ENCODE peak calls at places on chromosomes 13 and 19, in five cellular contexts. One of them, this sample, is unnamed.

GRCh38 chr13:79867248-79867647 is 386.3 kb downstream of the NDFIP2 start:
- DNase-seq in AG04450: no peak
- DNase-seq in gastrocnemius medialis: no peak
- DNase-seq in transverse colon: no peak
- DNase-seq in cardiac muscle cell: no peak
- DNase-seq in this sample: no peak

GRCh38 chr13:43544011-43544410 is 242.8 kb downstream of the ENOX1 start:
- DNase-seq in AG04450: no peak
- DNase-seq in gastrocnemius medialis: no peak
- DNase-seq in transverse colon: no peak
- DNase-seq in cardiac muscle cell: no peak
- DNase-seq in this sample: no peak

GRCh38 chr13:59247166-59247565 is 916.6 kb downstream of the DIAPH3 start:
- DNase-seq in AG04450: no peak
- DNase-seq in gastrocnemius medialis: no peak
- DNase-seq in transverse colon: peak; percentile 38
- DNase-seq in cardiac muscle cell: no peak
- DNase-seq in this sample: no peak

GRCh38 chr19:38182536-38183210 is 41.3 kb downstream of the DPF1 start:
- DNase-seq in AG04450: no peak
- DNase-seq in gastrocnemius medialis: no peak
- DNase-seq in transverse colon: no peak
- DNase-seq in cardiac muscle cell: no peak
- DNase-seq in this sample: no peak

GRCh38 chr19:38229585-38230073 is 5.6 kb upstream of the DPF1 start:
- DNase-seq in AG04450: peak; percentile 59
- DNase-seq in gastrocnemius medialis: no peak
- DNase-seq in transverse colon: peak; percentile 35
- DNase-seq in cardiac muscle cell: peak; percentile 95
- DNase-seq in this sample: peak; percentile 73

GRCh38 chr13:37681295-37682032 is 82.9 kb upstream of the POSTN start:
- DNase-seq in AG04450: peak; percentile 38
- DNase-seq in gastrocnemius medialis: no peak
- DNase-seq in transverse colon: no peak
- DNase-seq in cardiac muscle cell: no peak
- DNase-seq in this sample: peak; percentile 16

GRCh38 chr19:1080360-1081161 is 13.6 kb downstream of the ARHGAP45 start:
- DNase-seq in AG04450: no peak
- DNase-seq in gastrocnemius medialis: no peak
- DNase-seq in transverse colon: no peak
- DNase-seq in cardiac muscle cell: no peak
- DNase-seq in this sample: no peak

GRCh38 chr13:37648604-37649003 is 50.0 kb upstream of the POSTN start:
- DNase-seq in AG04450: peak; percentile 62
- DNase-seq in gastrocnemius medialis: no peak
- DNase-seq in transverse colon: no peak
- DNase-seq in cardiac muscle cell: no peak
- DNase-seq in this sample: no peak

GRCh38 chr19:50669319-50670101 is 20.3 kb downstream of the C19orf81 start:
- DNase-seq in AG04450: no peak
- DNase-seq in gastrocnemius medialis: no peak
- DNase-seq in transverse colon: peak; percentile 21
- DNase-seq in cardiac muscle cell: peak; percentile 51
- DNase-seq in this sample: no peak

GRCh38 chr13:109785141-109785891 is 1.1 kb downstream of the IRS2 start:
- DNase-seq in AG04450: no peak
- DNase-seq in gastrocnemius medialis: peak; percentile 40
- DNase-seq in transverse colon: peak; percentile 44
- DNase-seq in cardiac muscle cell: peak; percentile 76
- DNase-seq in this sample: no peak

GRCh38 chr13:82758056-82758455 is 1124.2 kb downstream of the SLITRK1 start:
- DNase-seq in AG04450: no peak
- DNase-seq in gastrocnemius medialis: no peak
- DNase-seq in transverse colon: no peak
- DNase-seq in cardiac muscle cell: peak; percentile 13
- DNase-seq in this sample: no peak

GRCh38 chr19:8113017-8113416 is 36.4 kb downstream of the FBN3 start:
- DNase-seq in AG04450: no peak
- DNase-seq in gastrocnemius medialis: no peak
- DNase-seq in transverse colon: no peak
- DNase-seq in cardiac muscle cell: no peak
- DNase-seq in this sample: no peak

DNA sequence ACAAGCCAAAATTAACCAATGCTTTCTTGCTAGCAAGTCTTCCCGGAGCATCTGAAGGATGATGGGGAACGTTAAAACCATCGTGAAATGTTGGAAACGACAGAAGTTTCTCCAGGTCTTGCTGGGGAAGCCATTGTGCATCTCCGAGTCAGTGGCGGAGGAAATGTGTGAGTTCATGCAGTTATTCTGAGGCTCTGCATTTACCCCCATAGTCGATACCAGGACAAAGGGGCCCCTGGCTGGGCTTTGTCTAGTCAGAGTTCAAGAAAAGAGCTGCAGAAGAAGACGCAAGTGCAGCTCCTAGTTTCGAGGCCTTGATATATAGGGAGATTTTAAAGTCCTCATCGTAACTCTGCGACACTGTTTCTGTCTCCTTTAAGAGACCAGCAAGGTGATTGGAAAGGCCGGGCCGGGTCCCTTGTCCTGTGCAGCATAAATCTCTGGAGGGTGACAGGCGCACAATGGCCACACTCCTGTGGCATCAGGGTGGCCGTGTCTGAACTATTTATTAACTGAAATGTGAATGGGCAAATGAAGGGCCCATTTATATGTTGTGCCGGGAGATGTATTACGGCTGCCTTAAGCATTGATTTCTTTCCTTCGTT is 172.0 kb downstream of the TEX29 start:
- DNase-seq in AG04450: no peak
- DNase-seq in gastrocnemius medialis: no peak
- DNase-seq in transverse colon: no peak
- DNase-seq in cardiac muscle cell: no peak
- DNase-seq in this sample: no peak
- TF ChIP-seq CTCF in AG04450: no peak
- TF ChIP-seq CTCF in gastrocnemius medialis: no peak
- TF ChIP-seq CTCF in transverse colon: no peak
- TF ChIP-seq CTCF in cardiac muscle cell: no peak
- TF ChIP-seq CTCF in this sample: no peak

GRCh38 chr13:98447881-98448641 is 128.8 kb downstream of the STK24 start:
- DNase-seq in AG04450: no peak
- DNase-seq in gastrocnemius medialis: no peak
- DNase-seq in transverse colon: no peak
- DNase-seq in cardiac muscle cell: peak; percentile 82
- DNase-seq in this sample: no peak
- TF ChIP-seq CTCF in AG04450: peak; percentile 61
- TF ChIP-seq CTCF in gastrocnemius medialis: peak; percentile 23
- TF ChIP-seq CTCF in transverse colon: peak; percentile 37
- TF ChIP-seq CTCF in cardiac muscle cell: peak; percentile 49
- TF ChIP-seq CTCF in this sample: peak; percentile 60

GRCh38 chr19:33845498-33845897 is 48.8 kb downstream of the KCTD15 start:
- DNase-seq in AG04450: no peak
- DNase-seq in gastrocnemius medialis: no peak
- DNase-seq in transverse colon: no peak
- DNase-seq in cardiac muscle cell: no peak
- DNase-seq in this sample: no peak

DNA sequence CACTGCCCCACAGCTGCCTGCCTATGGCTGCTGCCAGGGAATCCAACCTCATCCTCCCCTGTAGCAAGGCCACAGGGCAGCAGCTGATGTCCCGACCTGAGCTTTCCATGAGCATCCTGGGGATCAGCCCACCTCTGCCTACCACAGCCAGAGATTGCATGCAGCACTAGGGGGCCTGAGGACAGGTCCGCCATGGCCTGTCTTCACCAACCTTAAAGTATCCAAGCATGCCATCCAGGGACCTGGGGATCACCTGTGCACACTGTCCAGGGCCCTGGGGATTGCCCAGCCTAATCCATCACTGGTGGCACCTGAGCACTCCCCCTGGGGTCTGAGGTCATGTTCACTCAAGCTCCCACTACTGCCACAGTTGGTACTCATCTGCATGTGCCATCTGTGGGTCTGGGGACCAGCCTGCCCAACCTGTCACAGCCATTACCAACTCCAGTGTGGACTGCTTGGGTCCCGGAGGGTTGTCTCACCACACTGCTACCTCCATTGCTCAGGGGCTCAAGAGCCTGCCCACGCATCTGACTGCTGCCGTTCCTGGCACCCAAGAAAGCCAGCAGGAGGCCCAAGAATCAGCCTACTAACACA is 53.0 kb downstream of the KCTD15 start:
- DNase-seq in AG04450: no peak
- DNase-seq in gastrocnemius medialis: no peak
- DNase-seq in transverse colon: no peak
- DNase-seq in cardiac muscle cell: no peak
- DNase-seq in this sample: no peak
- TF ChIP-seq CTCF in AG04450: no peak
- TF ChIP-seq CTCF in gastrocnemius medialis: no peak
- TF ChIP-seq CTCF in transverse colon: no peak
- TF ChIP-seq CTCF in cardiac muscle cell: no peak
- TF ChIP-seq CTCF in this sample: no peak

GRCh38 chr19:45715139-45715538 is 15.6 kb downstream of the FBXO46 start:
- DNase-seq in AG04450: no peak
- DNase-seq in gastrocnemius medialis: no peak
- DNase-seq in transverse colon: no peak
- DNase-seq in cardiac muscle cell: no peak
- DNase-seq in this sample: no peak

GRCh38 chr19:45712699-45713067 is 18.0 kb downstream of the FBXO46 start:
- DNase-seq in AG04450: no peak
- DNase-seq in gastrocnemius medialis: no peak
- DNase-seq in transverse colon: no peak
- DNase-seq in cardiac muscle cell: no peak
- DNase-seq in this sample: no peak

GRCh38 chr19:45711851-45712698 is 18.6 kb downstream of the FBXO46 start:
- DNase-seq in AG04450: no peak
- DNase-seq in gastrocnemius medialis: no peak
- DNase-seq in transverse colon: no peak
- DNase-seq in cardiac muscle cell: no peak
- DNase-seq in this sample: no peak

GRCh38 chr19:45710731-45711130 is 18.3 kb downstream of the QPCTL start:
- DNase-seq in AG04450: no peak
- DNase-seq in gastrocnemius medialis: no peak
- DNase-seq in transverse colon: no peak
- DNase-seq in cardiac muscle cell: no peak
- DNase-seq in this sample: no peak

GRCh38 chr19:45713141-45713540 is 17.6 kb downstream of the FBXO46 start:
- DNase-seq in AG04450: no peak
- DNase-seq in gastrocnemius medialis: no peak
- DNase-seq in transverse colon: no peak
- DNase-seq in cardiac muscle cell: no peak
- DNase-seq in this sample: no peak
- TF ChIP-seq CTCF in AG04450: no peak
- TF ChIP-seq CTCF in gastrocnemius medialis: no peak
- TF ChIP-seq CTCF in transverse colon: no peak
- TF ChIP-seq CTCF in cardiac muscle cell: no peak
- TF ChIP-seq CTCF in this sample: no peak

GRCh38 chr13:30652746-30653145 is 35.0 kb downstream of the USPL1 start:
- DNase-seq in AG04450: no peak
- DNase-seq in gastrocnemius medialis: no peak
- DNase-seq in transverse colon: no peak
- DNase-seq in cardiac muscle cell: no peak
- DNase-seq in this sample: no peak

GRCh38 chr13:30648522-30649012 is 30.8 kb downstream of the USPL1 start:
- DNase-seq in AG04450: no peak
- DNase-seq in gastrocnemius medialis: no peak
- DNase-seq in transverse colon: no peak
- DNase-seq in cardiac muscle cell: no peak
- DNase-seq in this sample: no peak

GRCh38 chr13:30647824-30648521 is 30.3 kb downstream of the USPL1 start:
- DNase-seq in AG04450: no peak
- DNase-seq in gastrocnemius medialis: no peak
- DNase-seq in transverse colon: no peak
- DNase-seq in cardiac muscle cell: no peak
- DNase-seq in this sample: no peak

GRCh38 chr13:30645629-30646028 is 27.9 kb downstream of the USPL1 start:
- DNase-seq in AG04450: no peak
- DNase-seq in gastrocnemius medialis: no peak
- DNase-seq in transverse colon: no peak
- DNase-seq in cardiac muscle cell: no peak
- DNase-seq in this sample: no peak

DNA sequence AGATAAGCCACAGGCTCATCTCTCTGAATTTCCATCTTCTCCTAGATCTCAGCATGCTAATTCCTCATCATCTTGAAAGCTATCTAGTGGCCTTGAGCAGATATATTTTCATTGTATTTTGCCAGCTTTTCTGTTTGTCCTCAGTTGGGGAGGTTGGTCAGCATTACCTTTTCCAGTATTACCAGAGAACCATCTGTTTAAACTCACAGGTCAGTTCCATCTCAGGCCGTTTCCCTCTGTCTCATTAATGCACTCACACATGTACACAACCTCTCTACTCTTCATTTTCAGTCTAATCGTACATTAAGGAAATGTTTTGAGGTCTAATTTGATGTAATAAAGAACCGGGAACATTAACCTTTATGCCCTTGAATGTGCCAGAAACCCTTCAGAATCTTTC is 29.7 kb downstream of the USPL1 start:
- DNase-seq in AG04450: no peak
- DNase-seq in gastrocnemius medialis: no peak
- DNase-seq in transverse colon: no peak
- DNase-seq in cardiac muscle cell: no peak
- DNase-seq in this sample: no peak
- TF ChIP-seq CTCF in AG04450: no peak
- TF ChIP-seq CTCF in gastrocnemius medialis: no peak
- TF ChIP-seq CTCF in transverse colon: no peak
- TF ChIP-seq CTCF in cardiac muscle cell: no peak
- TF ChIP-seq CTCF in this sample: no peak

GRCh38 chr19:41377977-41378707 is 1.8 kb downstream of the TMEM91 start:
- DNase-seq in AG04450: no peak
- DNase-seq in gastrocnemius medialis: no peak
- DNase-seq in transverse colon: no peak
- DNase-seq in cardiac muscle cell: peak; percentile 31
- DNase-seq in this sample: no peak
- TF ChIP-seq CTCF in AG04450: peak; percentile 35
- TF ChIP-seq CTCF in gastrocnemius medialis: no peak
- TF ChIP-seq CTCF in transverse colon: peak; percentile 14
- TF ChIP-seq CTCF in cardiac muscle cell: peak; percentile 10
- TF ChIP-seq CTCF in this sample: no peak

GRCh38 chr13:40385858-40386180 is 280.6 kb downstream of the FOXO1 start:
- DNase-seq in AG04450: no peak
- DNase-seq in gastrocnemius medialis: no peak
- DNase-seq in transverse colon: no peak
- DNase-seq in cardiac muscle cell: no peak
- DNase-seq in this sample: no peak

GRCh38 chr13:40383922-40384321 is 282.5 kb downstream of the FOXO1 start:
- DNase-seq in AG04450: no peak
- DNase-seq in gastrocnemius medialis: no peak
- DNase-seq in transverse colon: no peak
- DNase-seq in cardiac muscle cell: no peak
- DNase-seq in this sample: no peak

GRCh38 chr13:40383132-40383531 is 283.3 kb downstream of the FOXO1 start:
- DNase-seq in AG04450: no peak
- DNase-seq in gastrocnemius medialis: no peak
- DNase-seq in transverse colon: no peak
- DNase-seq in cardiac muscle cell: no peak
- DNase-seq in this sample: no peak

GRCh38 chr13:40386586-40386985 is 279.9 kb downstream of the FOXO1 start:
- DNase-seq in AG04450: no peak
- DNase-seq in gastrocnemius medialis: no peak
- DNase-seq in transverse colon: no peak
- DNase-seq in cardiac muscle cell: no peak
- DNase-seq in this sample: no peak

GRCh38 chr13:40384976-40385857 is 281.2 kb downstream of the FOXO1 start:
- DNase-seq in AG04450: no peak
- DNase-seq in gastrocnemius medialis: no peak
- DNase-seq in transverse colon: no peak
- DNase-seq in cardiac muscle cell: no peak
- DNase-seq in this sample: no peak
- TF ChIP-seq CTCF in AG04450: no peak
- TF ChIP-seq CTCF in gastrocnemius medialis: no peak
- TF ChIP-seq CTCF in transverse colon: no peak
- TF ChIP-seq CTCF in cardiac muscle cell: no peak
- TF ChIP-seq CTCF in this sample: no peak

This sample was measured in AG09319.